ENCODE peak calls at places on chromosome 22, in eight cellular contexts. M, S, T, R, X, B, K and P are unnamed samples. For H3K27me3, the result is how much of the 10 kb centered on the place peaks cover.

GRCh38 chr22:30208631-30209603 is 37.6 kb downstream of the LIF start:
- DNase-seq in S (no peak), T (peak), K (peak), R (peak), B (no peak), M (no peak), X (peak), P (peak)

GRCh38 chr22:22061085-22062077 is 78.8 kb upstream of the TOP3B start:
- DNase-seq in T (no peak), K (peak), S (no peak), X (peak), R (peak), B (no peak), M (no peak), P (peak)

GRCh38 chr22:25380141-25380747 is 160.8 kb downstream of the CRYBB2 start:
- DNase-seq in M (no peak), K (no peak), B (no peak), X (no peak), T (peak), S (no peak), R (no peak), P (no peak)

GRCh38 chr22:46783721-46784120 is 21.3 kb downstream of the TBC1D22A start:
- DNase-seq in B (no peak), S (no peak), R (no peak), K (no peak), M (no peak), T (no peak), X (no peak), P (no peak)

GRCh38 chr22:28882545-28882877 is 861 bp upstream of the ZNRF3 start:
- DNase-seq in S (no peak), T (no peak), K (peak), X (no peak), R (no peak), M (no peak), B (peak), P (no peak)

GRCh38 chr22:22685586-22685985 is 41.2 kb downstream of the GGTLC2 start:
- DNase-seq in K (no peak), B (no peak), R (no peak), M (no peak), X (no peak), T (no peak), S (no peak), P (no peak)

GRCh38 chr22:46731246-46732040 is 6.6 kb downstream of the CERK start:
- DNase-seq in T (peak), B (peak), X (peak), S (no peak), K (no peak), R (peak), M (no peak), P (no peak)

GRCh38 chr22:23036684-23037428 is 33.5 kb upstream of the GNAZ start:
- DNase-seq in S (no peak), X (no peak), M (no peak), K (no peak), T (no peak), R (no peak), B (no peak), P (no peak)

GRCh38 chr22:17444204-17444504 is 74.9 kb downstream of the CECR2 start:
- DNase-seq in T (no peak), S (no peak), M (no peak), R (no peak), X (no peak), K (no peak), B (no peak), P (no peak)

GRCh38 chr22:24588370-24588755 is 4.5 kb downstream of the LRRC75B start:
- DNase-seq in B (no peak), R (no peak), M (no peak), T (no peak), X (peak), K (no peak), S (no peak), P (peak)

GRCh38 chr22:39359659-39360195 is 9.9 kb downstream of the SYNGR1 start:
- DNase-seq in K (no peak), R (no peak), T (no peak), S (no peak), B (no peak), M (no peak), X (no peak), P (no peak)

GRCh38 chr22:47626428-47627390 is 864.3 kb downstream of the TBC1D22A start:
- DNase-seq in K (no peak), R (no peak), X (peak), B (no peak), T (no peak), M (no peak), S (no peak), P (no peak)

GRCh38 chr22:30605449-30606110 is 1.4 kb upstream of the TCN2 start:
- DNase-seq in M (no peak), X (peak), K (peak), S (peak), B (peak), R (peak), T (peak), P (no peak)

GRCh38 chr22:31235076-31235475 is 23.0 kb downstream of the LIMK2 start:
- DNase-seq in X (no peak), R (no peak), K (no peak), S (no peak), B (no peak), M (no peak), T (no peak), P (no peak)

GRCh38 chr22:47334596-47334995 is 572.1 kb downstream of the TBC1D22A start:
- DNase-seq in T (no peak), B (no peak), S (no peak), M (no peak), X (no peak), K (no peak), R (no peak), P (no peak)

GRCh38 chr22:46587492-46588278 is 32.5 kb upstream of the GRAMD4 start:
- DNase-seq in T (peak), S (no peak), M (peak), X (no peak), B (no peak), K (no peak), R (peak), P (no peak)

GRCh38 chr22:22394589-22394988 is 114.0 kb downstream of the ZNF280B start:
- DNase-seq in S (no peak), R (no peak), B (no peak), X (no peak), M (peak), T (peak), K (no peak), P (no peak)

GRCh38 chr22:25661067-25661466 is 80.9 kb upstream of the MYO18B start:
- DNase-seq in T (no peak), S (no peak), M (no peak), K (no peak), B (no peak), R (no peak), X (no peak), P (no peak)

GRCh38 chr22:39498368-39498767 is 3.7 kb upstream of the MIEF1 start:
- DNase-seq in K (no peak), B (no peak), S (no peak), X (no peak), T (no peak), M (no peak), R (peak), P (no peak)

GRCh38 chr22:45878051-45878764 is 98.8 kb downstream of the WNT7B start:
- DNase-seq in T (peak), S (no peak), M (peak), K (peak), R (peak), B (no peak), X (peak), P (peak)

GRCh38 chr22:46012881-46013281 is 35.9 kb upstream of the WNT7B start:
- DNase-seq in M (peak), R (peak), K (no peak), X (peak), S (no peak), B (no peak), T (no peak), P (no peak)

GRCh38 chr22:35525687-35526332 is 14.8 kb upstream of the RASD2 start:
- DNase-seq in M (no peak), S (no peak), T (no peak), K (no peak), X (no peak), R (no peak), B (no peak), P (no peak)

GRCh38 chr22:47013861-47014635 is 251.6 kb downstream of the TBC1D22A start:
- DNase-seq in B (no peak), K (no peak), X (peak), S (no peak), T (no peak), R (peak), M (no peak), P (no peak)

GRCh38 chr22:47613606-47614350 is 851.3 kb downstream of the TBC1D22A start:
- DNase-seq in K (no peak), T (no peak), M (peak), B (no peak), X (peak), R (peak), S (no peak), P (no peak)

GRCh38 chr22:39520054-39520873 is at the start of gene ATF4:
- DNase-seq in M (peak), B (peak), X (peak), R (peak), S (peak), T (peak), K (peak), P (peak)

GRCh38 chr22:28024422-28024888 is 105.4 kb upstream of the PITPNB start:
- DNase-seq in M (peak), S (no peak), B (no peak), X (no peak), R (no peak), K (no peak), T (no peak), P (no peak)

GRCh38 chr22:23235425-23235824 is 55.1 kb downstream of the BCR start:
- DNase-seq in M (no peak), R (no peak), X (no peak), B (no peak), T (no peak), S (no peak), K (no peak), P (no peak)

GRCh38 chr22:44338906-44339305 is 26.2 kb upstream of the SHISAL1 start:
- DNase-seq in M (no peak), S (no peak), T (no peak), B (no peak), R (no peak), K (no peak), X (no peak), P (no peak)

GRCh38 chr22:44342347-44342956 is 29.7 kb upstream of the SHISAL1 start:
- DNase-seq in T (no peak), S (no peak), K (no peak), X (no peak), B (no peak), R (no peak), M (no peak), P (no peak)

GRCh38 chr22:44338183-44338812 is 25.5 kb upstream of the SHISAL1 start:
- DNase-seq in R (peak), S (no peak), X (no peak), T (no peak), B (no peak), K (no peak), M (no peak), P (no peak)

GRCh38 chr22:44341431-44342346 is 28.9 kb upstream of the SHISAL1 start:
- DNase-seq in T (peak), M (no peak), R (peak), S (no peak), X (peak), K (peak), B (no peak), P (no peak)

DNA sequence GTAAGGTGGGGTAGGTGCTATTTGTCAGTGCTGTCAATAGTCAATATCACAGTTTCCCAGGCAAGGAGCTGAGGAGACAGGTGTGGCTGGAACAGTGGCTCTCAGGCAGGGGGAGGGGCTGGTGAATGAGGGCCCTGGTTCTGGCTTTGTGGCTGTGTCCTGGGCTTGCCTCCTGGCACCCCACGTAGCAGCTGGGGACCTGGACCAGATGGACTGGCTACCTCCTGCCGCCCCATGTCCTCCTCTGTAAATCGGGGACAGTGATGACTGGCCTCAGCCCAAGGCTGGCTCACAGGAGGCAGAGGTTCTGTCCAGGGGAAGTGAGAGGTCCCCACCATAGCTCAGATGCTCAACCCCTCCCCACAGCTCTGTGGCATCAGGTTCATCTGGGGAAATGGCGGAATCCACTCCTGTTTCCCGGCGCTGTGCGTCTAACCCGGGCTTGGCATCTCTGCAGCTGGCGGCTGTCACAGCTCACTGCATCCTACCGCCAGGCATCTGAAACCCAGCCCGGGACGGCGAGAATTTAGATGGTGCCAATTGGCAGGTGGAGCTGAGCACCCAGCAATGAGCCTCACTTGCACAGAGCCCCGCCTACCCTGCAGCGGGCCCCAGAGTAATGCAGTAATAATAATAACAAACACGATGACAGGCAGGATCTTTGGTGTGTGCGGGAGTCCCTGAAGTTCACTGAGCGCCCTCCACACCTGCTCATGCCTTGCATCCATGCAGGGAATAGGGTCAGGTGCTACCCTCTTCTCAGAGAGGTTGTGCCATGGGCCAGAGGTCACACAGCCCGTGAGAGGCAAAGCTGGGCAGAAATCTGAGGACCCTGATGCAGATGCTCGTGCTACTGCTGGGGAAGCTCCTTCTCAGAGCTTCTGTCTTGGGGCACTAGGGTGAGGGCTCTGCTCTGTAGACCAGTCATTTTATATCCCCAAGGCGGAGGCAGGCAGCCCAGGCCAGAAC is 27.8 kb upstream of the SHISAL1 start:
- DNase-seq in B (no peak), R (no peak), K (no peak), S (no peak), M (no peak), X (no peak), T (no peak), P (peak)
- H3K27me3 ChIP-seq in B (under half), R (under half), K (under half), S (under half), M (under half), X (under half), T (under half), P (under half)

GRCh38 chr22:37381489-37381888 is 45.8 kb downstream of the ELFN2 start:
- DNase-seq in R (no peak), X (no peak), M (no peak), T (no peak), S (no peak), B (no peak), K (no peak), P (no peak)
- H3K27me3 ChIP-seq in R (half or more), X (under half), M (under half), T (half or more), S (under half), B (under half), K (under half), P (under half)

DNA sequence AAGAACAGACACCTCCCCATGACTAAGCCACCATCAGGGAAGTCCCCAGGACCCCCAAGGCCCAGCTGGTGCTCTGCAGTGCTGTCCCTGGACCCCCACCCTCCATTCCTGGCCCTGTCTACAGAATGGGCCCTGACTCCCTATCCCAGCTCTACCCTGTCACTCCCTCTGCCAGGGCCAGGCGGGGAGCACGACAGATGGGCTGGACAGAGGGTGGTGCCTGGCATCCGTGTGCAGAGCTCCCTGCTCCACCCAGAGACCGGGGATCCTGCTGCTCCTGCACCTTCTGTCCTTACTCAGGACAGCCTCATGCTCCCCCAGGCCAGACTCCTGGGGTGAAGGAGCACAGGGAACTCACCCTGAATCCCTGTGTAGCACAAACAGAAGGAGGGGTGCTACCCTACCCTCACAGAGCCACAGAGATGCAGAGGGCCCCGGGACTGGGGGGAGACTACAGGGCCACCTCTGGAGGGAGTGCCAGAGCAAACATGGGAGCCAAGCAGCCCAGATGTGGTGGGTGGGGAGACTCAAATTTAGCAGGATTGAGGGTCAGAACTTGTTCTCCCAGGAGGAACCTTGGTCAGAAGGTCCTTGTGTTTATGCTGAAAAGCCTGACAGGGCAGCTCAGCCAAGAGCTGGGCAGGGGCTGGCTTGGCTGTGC is 2.0 kb downstream of the ARVCF start:
- DNase-seq in S (no peak), K (no peak), X (no peak), R (peak), T (no peak), B (no peak), M (peak), P (no peak)
- H3K27me3 ChIP-seq in S (under half), K (under half), X (under half), R (under half), T (under half), B (under half), M (under half), P (under half)

GRCh38 chr22:48927591-48927990 is 900.1 kb downstream of the BRD1 start:
- DNase-seq in T (no peak), R (no peak), K (no peak), X (no peak), M (no peak), B (no peak), S (no peak), P (no peak)
- H3K27me3 ChIP-seq in T (under half), R (under half), K (under half), X (under half), M (under half), B (under half), S (under half), P (under half)

GRCh38 chr22:37111156-37111717 is 1.7 kb upstream of the TMPRSS6 start:
- DNase-seq in K (no peak), R (no peak), B (no peak), S (no peak), X (no peak), T (no peak), M (no peak), P (no peak)

GRCh38 chr22:37115032-37115431 is 5.5 kb upstream of the TMPRSS6 start:
- DNase-seq in R (no peak), T (no peak), M (no peak), X (no peak), B (no peak), K (no peak), S (no peak), P (no peak)

GRCh38 chr22:37109242-37109917 is at the start of gene TMPRSS6:
- DNase-seq in T (no peak), B (no peak), S (no peak), M (no peak), K (no peak), X (no peak), R (no peak), P (no peak)

GRCh38 chr22:37113757-37114156 is 4.2 kb upstream of the TMPRSS6 start:
- DNase-seq in T (no peak), B (no peak), S (no peak), M (no peak), K (no peak), X (no peak), R (no peak), P (no peak)

DNA sequence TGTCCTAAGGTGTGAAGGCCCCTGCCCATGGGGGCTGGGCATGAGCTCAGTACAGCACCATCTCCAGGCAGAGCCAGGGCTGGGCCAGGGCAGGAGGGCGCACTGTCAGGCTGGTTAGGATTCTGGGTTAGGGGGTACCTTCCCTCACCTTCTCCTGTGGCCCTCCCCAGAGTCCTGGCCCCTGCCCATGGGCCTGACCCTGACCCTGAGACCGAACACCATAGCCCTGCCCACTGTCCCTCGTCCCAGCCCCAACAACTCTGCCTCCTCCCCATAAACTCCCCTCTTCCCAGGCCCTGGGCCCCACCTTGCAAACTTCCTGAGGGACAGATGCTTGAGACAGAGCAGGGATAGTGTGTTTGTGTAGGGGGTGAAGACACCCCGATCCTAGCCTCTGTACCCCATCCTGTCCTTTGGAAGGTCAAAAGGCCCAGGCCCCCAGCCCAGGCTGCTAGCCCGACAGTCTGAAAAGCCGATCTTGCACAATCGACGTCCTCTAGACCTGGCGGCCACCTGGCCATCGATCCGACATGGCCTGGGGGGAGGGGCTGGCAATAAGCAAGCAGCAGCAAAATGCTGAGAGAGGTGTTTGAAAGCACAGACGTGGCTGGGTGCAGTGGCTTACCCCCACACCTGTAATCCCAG is 2.7 kb upstream of the TMPRSS6 start:
- DNase-seq in S (no peak), B (no peak), K (no peak), T (no peak), M (no peak), R (no peak), X (no peak), P (no peak)
- H3K27me3 ChIP-seq in S (under half), B (under half), K (under half), T (under half), M (under half), R (under half), X (under half), P (under half)

DNA sequence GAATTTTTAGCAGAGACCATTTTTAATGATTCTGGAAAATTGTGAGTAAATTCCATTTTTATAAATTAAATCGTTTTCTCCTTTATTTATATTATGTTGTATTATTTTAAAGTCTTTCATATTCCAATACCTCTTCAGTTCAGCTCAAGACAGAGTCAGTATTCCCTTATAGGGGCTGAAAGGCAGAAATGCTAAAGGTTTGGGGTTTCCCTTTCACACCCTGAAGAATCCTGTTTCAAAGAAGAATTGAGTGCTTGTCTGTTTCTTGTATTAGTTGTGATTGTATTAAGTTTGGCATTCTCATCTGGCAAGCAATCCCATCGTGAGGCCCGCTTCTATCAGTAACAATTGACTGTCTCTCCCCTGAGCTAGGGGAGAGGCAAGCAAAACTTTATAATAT is 57.4 kb downstream of the PACSIN2 start:
- DNase-seq in X (no peak), M (no peak), R (no peak), S (no peak), K (no peak), B (no peak), T (no peak), P (no peak)
- H3K27me3 ChIP-seq in X (under half), M (under half), R (under half), S (under half), K (under half), B (under half), T (under half), P (under half)